ENCODE peak calls at places on chromosomes 5 and 9, in five cellular contexts. H is PC-3, R is GM23248, C is MM.1S, Y is SK-N-SH. D is an unnamed sample.

GRCh38 chr5:19986036-19986619 is 1.9 kb downstream of the CDH18 start:
- DNase-seq in H (no peak), R (peak; percentile 27), C (no peak), Y (no peak), D (no peak)

GRCh38 chr9:36566813-36567217 is 5.9 kb upstream of the MELK start:
- DNase-seq in H (peak; percentile 32), R (peak; percentile 91), C (no peak), Y (no peak), D (no peak)

GRCh38 chr5:102262688-102263087 is 33.4 kb downstream of the SLCO4C1 start:
- DNase-seq in H (no peak), R (no peak), C (no peak), Y (no peak), D (no peak)

GRCh38 chr5:1334831-1335539 is 9.9 kb downstream of the CLPTM1L start:
- DNase-seq in H (no peak), R (no peak), C (no peak), Y (no peak), D (no peak)

GRCh38 chr5:24539625-24540024 is 105.2 kb downstream of the CDH10 start:
- DNase-seq in H (peak; percentile 39), R (peak; percentile 1), C (no peak), Y (no peak), D (no peak)

GRCh38 chr5:91928751-91929521 is 545.8 kb upstream of the ARRDC3 start:
- DNase-seq in H (peak; percentile 67), R (peak; percentile 58), C (peak; percentile 53), Y (peak; percentile 25), D (peak; percentile 25)

GRCh38 chr9:87875839-87876545 is 6.7 kb upstream of the SPATA31E1 start:
- DNase-seq in H (no peak), R (no peak), C (no peak), Y (no peak), D (peak; percentile 16)

GRCh38 chr9:18972675-18973074 is 60.3 kb downstream of the SAXO1 start:
- DNase-seq in H (no peak), R (no peak), C (no peak), Y (no peak), D (no peak)

GRCh38 chr9:108854094-108854493 is 1.7 kb downstream of the ACTL7B start:
- DNase-seq in H (no peak), R (no peak), C (no peak), Y (no peak), D (no peak)

GRCh38 chr5:1285141-1285540 is 9.7 kb downstream of the TERT start:
- DNase-seq in H (no peak), R (no peak), C (no peak), Y (no peak), D (no peak)

GRCh38 chr5:40052812-40053211 is 626.9 kb upstream of the PTGER4 start:
- DNase-seq in H (peak; percentile 88), R (no peak), C (no peak), Y (no peak), D (no peak)

GRCh38 chr5:176392526-176392925 is 4.0 kb downstream of the HIGD2A start:
- DNase-seq in H (no peak), R (no peak), C (no peak), Y (no peak), D (no peak)

GRCh38 chr5:82044015-82044414 is 72.2 kb downstream of the ATG10 start:
- DNase-seq in H (no peak), R (no peak), C (no peak), Y (no peak), D (no peak)
- TF ChIP-seq EZH2phosphoT487 in H (no peak), R (no peak), C (no peak), Y (no peak), D (no peak)

GRCh38 chr5:141503699-141504098 is 14.8 kb downstream of the PCDHGC5 start:
- DNase-seq in H (no peak), R (no peak), C (no peak), Y (no peak), D (no peak)
- H3F3A ChIP-seq in H (no peaks in the 10 kb centered on the region), R (peaks cover 29% of the 10 kb centered on the region), C (peaks cover 21% of the 10 kb centered on the region), Y (peaks cover 23% of the 10 kb centered on the region), D (peaks cover 21% of the 10 kb centered on the region)

GRCh38 chr9:113219186-113219936 is 1.7 kb downstream of the FKBP15 start:
- DNase-seq in H (no peak), R (no peak), C (peak; percentile 27), Y (no peak), D (no peak)
- H3K9ac ChIP-seq in H (no peak overlapping the region), R (peak overlapping the region; percentile 85), C (peak overlapping the region; percentile 3), Y (peak overlapping the region; percentile 71), D (no peak overlapping the region)

DNA sequence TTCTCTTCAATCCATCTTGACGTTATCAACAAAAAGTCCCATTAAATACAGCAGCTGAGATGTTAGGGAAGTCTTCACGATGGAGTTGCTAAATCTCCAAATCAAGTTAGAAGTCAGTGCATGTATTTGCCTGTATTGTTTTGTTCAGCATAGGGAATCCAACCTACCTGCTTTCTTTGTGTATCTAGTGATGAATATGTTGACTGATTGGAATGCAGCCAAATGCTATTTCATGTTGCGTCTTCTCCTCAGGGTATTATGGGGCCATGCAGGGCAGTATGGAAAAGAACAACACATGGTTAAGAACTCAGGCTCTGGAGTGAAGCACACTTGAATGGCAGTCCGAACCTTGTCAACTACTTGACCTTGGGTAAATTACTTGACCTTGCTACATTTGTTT is 529.5 kb upstream of the ZNF462 start:
- DNase-seq in H (peak; percentile 82), R (no peak), C (no peak), Y (no peak), D (no peak)
- TF ChIP-seq EZH2phosphoT487 in H (no peak), R (no peak), C (no peak), Y (no peak), D (no peak)